ENCODE peak calls at places on chromosomes 2 and 18, in eight cellular contexts. K, G, L, X, E, A, P and C are unnamed samples.

GRCh38 chr2:70367722-70368323 is 66.0 kb upstream of the FAM136A start:
- DNase-seq in L (peak; percentile 15), K (no peak), A (no peak), E (no peak), G (no peak), X (no peak), P (peak; percentile 76), C (no peak)

GRCh38 chr2:72109904-72110303 is 37.8 kb downstream of the CYP26B1 start:
- DNase-seq in G (no peak), X (no peak), K (no peak), L (no peak), A (no peak), P (no peak), E (no peak), C (no peak)

GRCh38 chr2:231926761-231927565 is 767 bp upstream of the NPPC start:
- DNase-seq in X (no peak), L (peak; percentile 15), K (no peak), A (peak; percentile 58), E (peak; percentile 81), G (no peak), P (peak; percentile 75), C (peak; percentile 56)

GRCh38 chr18:57095884-57096283 is 51.0 kb upstream of the BOD1L2 start:
- DNase-seq in P (peak; percentile 26), K (no peak), A (no peak), L (no peak), G (peak; percentile 73), X (no peak), E (no peak), C (no peak)

GRCh38 chr2:38875227-38875575 is 533 bp downstream of the DHX57 start:
- DNase-seq in K (no peak), P (no peak), E (no peak), G (no peak), A (no peak), X (no peak), L (no peak), C (peak; percentile 32)

GRCh38 chr18:76232813-76233212 is 262.2 kb downstream of the ZNF516 start:
- DNase-seq in G (no peak), X (no peak), L (no peak), P (no peak), E (no peak), A (no peak), K (no peak), C (no peak)

GRCh38 chr2:8053241-8053640 is 628.6 kb upstream of the ID2 start:
- DNase-seq in E (no peak), A (no peak), K (no peak), G (no peak), X (no peak), P (no peak), L (no peak), C (no peak)

GRCh38 chr2:51025942-51026574 is 5.9 kb downstream of the NRXN1 start:
- DNase-seq in A (no peak), K (no peak), L (no peak), X (no peak), E (peak; percentile 57), G (no peak), P (no peak), C (no peak)

GRCh38 chr2:129912871-129913694 is 66.4 kb upstream of the RAB6C start:
- DNase-seq in L (no peak), P (no peak), E (no peak), X (no peak), G (no peak), A (no peak), K (no peak), C (no peak)

GRCh38 chr2:128322651-128323491 is 4.2 kb upstream of the HS6ST1 start:
- DNase-seq in K (no peak), A (peak; percentile 66), P (peak; percentile 57), L (no peak), E (no peak), X (no peak), G (no peak), C (no peak)

GRCh38 chr2:16279641-16280040 is 339.3 kb downstream of the MYCN start:
- DNase-seq in E (no peak), A (no peak), X (no peak), K (no peak), G (no peak), P (no peak), L (no peak), C (no peak)